ENCODE peak calls at places on chromosomes 1 and 21, in six cellular contexts. B is mesenchymal stem cell, S is GM23248, O is AG10803, M is fibroblast of lung, F is HepG2. A is an unnamed sample.

GRCh38 chr1:212471891-212472675 is 39.4 kb downstream of the NENF start:
- DNase-seq in B (no peak), S (no peak), O (no peak), M (no peak), F (no peak), A (no peak)

GRCh38 chr1:204410764-204411450 is 710 bp downstream of the PPP1R15B start:
- DNase-seq in B (peak), S (peak), O (peak), M (peak), F (no peak), A (peak)

GRCh38 chr1:53752281-53752680 is 13.3 kb upstream of the GLIS1 start:
- DNase-seq in B (no peak), S (no peak), O (no peak), M (no peak), F (no peak), A (no peak)

GRCh38 chr1:10186453-10187319 is 23.7 kb upstream of the KIF1B start:
- DNase-seq in B (no peak), S (peak), O (peak), M (no peak), F (no peak), A (no peak)

GRCh38 chr1:35120458-35121133 is 41.4 kb downstream of the ZMYM1 start:
- DNase-seq in B (no peak), S (peak), O (peak), M (peak), F (peak), A (peak)

GRCh38 chr1:248164031-248164430 is 10.6 kb upstream of the OR2M2 start:
- DNase-seq in B (no peak), S (no peak), O (no peak), M (no peak), F (no peak), A (no peak)

GRCh38 chr1:37814257-37814656 is 6.2 kb upstream of the YRDC start:
- DNase-seq in B (no peak), S (peak), O (no peak), M (no peak), F (no peak), A (no peak)

GRCh38 chr1:201184734-201185453 is 5.7 kb upstream of the IGFN1 start:
- DNase-seq in B (peak), S (peak), O (peak), M (peak), F (peak), A (peak)

DNA sequence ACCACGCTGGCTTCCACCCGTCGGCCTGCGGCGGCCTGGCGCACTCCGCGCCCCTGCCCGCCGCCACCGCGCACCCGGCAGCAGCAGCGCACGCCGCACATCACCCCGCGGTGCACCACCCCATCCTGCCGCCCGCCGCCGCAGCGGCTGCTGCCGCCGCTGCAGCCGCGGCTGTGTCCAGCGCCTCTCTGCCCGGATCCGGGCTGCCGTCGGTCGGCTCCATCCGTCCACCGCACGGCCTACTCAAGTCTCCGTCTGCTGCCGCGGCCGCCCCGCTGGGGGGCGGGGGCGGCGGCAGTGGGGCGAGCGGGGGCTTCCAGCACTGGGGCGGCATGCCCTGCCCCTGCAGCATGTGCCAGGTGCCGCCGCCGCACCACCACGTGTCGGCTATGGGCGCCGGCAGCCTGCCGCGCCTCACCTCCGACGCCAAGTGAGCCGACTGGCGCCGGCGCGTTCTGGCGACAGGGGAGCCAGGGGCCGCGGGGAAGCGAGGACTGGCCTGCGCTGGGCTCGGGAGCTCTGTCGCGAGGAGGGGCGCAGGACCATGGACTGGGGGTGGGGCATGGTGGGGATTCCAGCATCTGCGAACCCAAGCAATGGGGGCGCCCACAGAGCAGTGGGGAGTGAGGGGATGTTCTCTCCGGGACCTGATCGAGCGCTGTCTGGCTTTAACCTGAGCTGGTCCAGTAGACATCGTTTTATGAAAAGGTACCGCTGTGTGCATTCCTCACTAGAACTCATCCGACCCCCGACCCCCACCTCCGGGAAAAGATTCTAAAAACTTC is 1.9 kb downstream of the OLIG2 start:
- DNase-seq in B (no peak), S (no peak), O (no peak), M (no peak), F (no peak), A (no peak)
- H3K4me3 ChIP-seq in B (no peak), S (no peak), O (no peak), M (no peak), F (no peak), A (no peak)

GRCh38 chr1:229620876-229621275 is 5.0 kb downstream of the TAF5L start:
- DNase-seq in B (no peak), S (peak), O (peak), M (peak), F (no peak), A (peak)
- H3K4me3 ChIP-seq in B (no peak), S (no peak), O (no peak), M (no peak), F (no peak), A (peak)

GRCh38 chr1:61238371-61238689 is 156.0 kb downstream of the NFIA start:
- DNase-seq in B (no peak), S (no peak), O (no peak), M (no peak), F (no peak), A (no peak)
- H3K4me3 ChIP-seq in B (no peak), S (no peak), O (no peak), M (no peak), F (no peak), A (no peak)

GRCh38 chr1:206633708-206634121 is 1.6 kb upstream of the DYRK3 start:
- DNase-seq in B (peak), S (peak), O (peak), M (peak), F (no peak), A (peak)

GRCh38 chr1:206635080-206635982 is at the start of gene DYRK3:
- DNase-seq in B (peak), S (peak), O (peak), M (peak), F (peak), A (peak)

GRCh38 chr1:206637605-206638004 is 2.3 kb downstream of the DYRK3 start:
- DNase-seq in B (no peak), S (peak), O (no peak), M (no peak), F (no peak), A (no peak)

GRCh38 chr1:206635983-206636354 is 633 bp downstream of the DYRK3 start:
- DNase-seq in B (no peak), S (peak), O (no peak), M (no peak), F (no peak), A (no peak)

DNA sequence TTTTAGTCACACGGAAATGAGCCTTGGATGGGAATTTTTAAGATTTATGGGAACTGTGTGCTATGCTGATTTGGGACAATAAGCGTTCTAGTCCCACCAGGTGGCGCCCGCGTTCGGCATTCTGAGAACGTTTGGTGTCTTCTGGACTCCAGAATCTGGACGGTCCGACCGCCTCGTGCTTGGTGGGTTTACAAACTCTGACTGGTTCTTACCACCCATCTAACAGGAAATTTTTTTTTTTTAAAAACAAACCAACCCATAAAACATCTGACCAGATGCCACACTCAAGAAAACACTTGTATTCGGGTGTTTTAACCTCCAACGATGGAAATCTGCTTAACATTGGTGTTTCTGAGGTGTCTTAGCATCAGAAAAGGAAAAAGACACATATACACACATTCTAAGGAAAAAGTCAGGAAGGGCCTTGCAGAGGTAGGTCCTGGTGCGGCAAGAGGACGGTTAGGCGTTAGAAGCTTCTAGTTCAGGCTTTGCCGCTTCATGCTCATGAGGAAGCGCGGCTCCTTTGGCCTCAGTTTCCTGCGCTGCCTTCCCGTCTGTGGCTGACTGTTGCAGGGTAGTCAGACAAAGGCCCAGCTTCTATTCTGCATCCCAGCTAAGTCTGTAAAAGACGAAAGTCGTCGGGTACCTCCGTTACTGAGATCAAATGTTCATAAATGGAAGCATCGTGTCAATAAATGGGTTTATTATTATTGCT is 814 bp upstream of the DYRK3 start:
- DNase-seq in B (peak), S (peak), O (peak), M (peak), F (peak), A (peak)
- H3K4me3 ChIP-seq in B (no peak), S (peak), O (peak), M (peak), F (peak), A (peak)

GRCh38 chr1:59011663-59012062 is 227.8 kb upstream of the JUN start:
- DNase-seq in B (no peak), S (no peak), O (no peak), M (no peak), F (no peak), A (no peak)

GRCh38 chr1:59013928-59014279 is 230.1 kb upstream of the JUN start:
- DNase-seq in B (no peak), S (no peak), O (no peak), M (no peak), F (no peak), A (no peak)

GRCh38 chr1:59012378-59012777 is 228.5 kb upstream of the JUN start:
- DNase-seq in B (no peak), S (no peak), O (no peak), M (no peak), F (no peak), A (no peak)

GRCh38 chr1:59014827-59015226 is 231.0 kb upstream of the JUN start:
- DNase-seq in B (no peak), S (no peak), O (no peak), M (no peak), F (no peak), A (no peak)

GRCh38 chr1:59013276-59013927 is 229.6 kb upstream of the JUN start:
- DNase-seq in B (peak), S (peak), O (peak), M (peak), F (no peak), A (peak)
- H3K4me3 ChIP-seq in B (no peak), S (peak), O (peak), M (peak), F (no peak), A (peak)

DNA sequence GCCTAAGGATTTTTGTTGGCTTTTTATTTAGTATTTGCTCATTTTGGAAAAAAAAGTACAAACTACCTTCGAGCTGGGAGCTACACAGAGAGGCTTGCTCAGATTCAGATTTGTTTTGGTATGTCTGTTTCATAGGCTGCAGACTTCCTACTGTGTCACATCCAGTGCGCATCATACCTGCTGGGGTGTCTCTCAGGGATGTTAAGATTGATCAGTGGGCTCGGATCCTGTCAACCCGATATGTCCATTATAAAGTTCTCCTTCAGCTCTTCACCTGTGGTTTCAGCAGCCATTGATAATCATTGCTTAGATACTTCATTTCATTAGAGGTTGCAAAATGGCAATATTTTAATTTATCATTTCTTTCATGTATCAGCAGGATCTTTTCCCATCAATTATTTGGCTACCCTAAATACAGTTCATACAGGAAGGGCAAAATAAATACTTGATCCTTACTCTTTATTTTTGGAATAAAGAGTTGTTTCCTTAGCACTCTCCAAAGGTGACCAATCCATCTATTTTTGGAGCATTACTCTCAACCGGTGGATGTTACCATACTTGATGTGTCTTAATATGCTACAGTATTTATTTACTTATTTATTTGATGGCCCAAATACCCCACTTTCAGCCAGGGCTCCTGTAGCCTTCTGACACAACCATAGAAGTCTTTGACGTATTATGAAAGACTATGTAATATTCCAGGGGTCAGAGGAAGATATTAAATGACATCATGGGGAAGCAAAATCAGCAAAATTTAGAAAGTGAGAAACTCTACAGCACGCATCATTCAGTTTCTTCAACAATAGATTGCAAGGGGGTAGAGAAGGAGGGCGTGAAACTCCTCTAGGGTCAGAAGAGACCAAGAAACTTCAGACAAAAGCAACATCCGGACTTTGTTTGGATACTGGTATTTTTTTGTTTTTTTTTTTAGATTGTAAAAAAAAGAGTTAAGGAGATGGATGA is 55.3 kb upstream of the HNRNPU start:
- DNase-seq in B (no peak), S (peak), O (no peak), M (peak), F (no peak), A (no peak)
- H3K4me3 ChIP-seq in B (no peak), S (peak), O (no peak), M (peak), F (no peak), A (peak)

A was measured in adipocyte.